ENCODE peak calls at places on chromosome 6, in six cellular contexts. B is HepG2, F is GM12878, K is GM12891, J is H1, Y is K562. D is an unnamed sample.

GRCh38 chr6:134624781-134625180 is 306.9 kb upstream of the SGK1 start:
- DNase-seq in B (no peak), F (no peak), K (no peak), J (no peak), Y (no peak), D (no peak)

GRCh38 chr6:43088654-43089056 is 12.5 kb downstream of the PTK7 start:
- DNase-seq in B (no peak), F (no peak), K (no peak), J (no peak), Y (no peak), D (no peak)

GRCh38 chr6:25971187-25971811 is 8.7 kb downstream of the TRIM38 start:
- DNase-seq in B (peak), F (no peak), K (no peak), J (no peak), Y (peak), D (no peak)

GRCh38 chr6:3208096-3208774 is 19.2 kb downstream of the TUBB2B start:
- DNase-seq in B (no peak), F (no peak), K (no peak), J (no peak), Y (peak), D (no peak)

GRCh38 chr6:4727671-4728435 is 48.4 kb upstream of the CDYL start:
- DNase-seq in B (peak), F (no peak), K (no peak), J (no peak), Y (peak), D (no peak)

GRCh38 chr6:163310973-163311383 is 103.5 kb upstream of the QKI start:
- DNase-seq in B (no peak), F (no peak), K (no peak), J (no peak), Y (no peak), D (no peak)

GRCh38 chr6:22001336-22002027 is 295.4 kb downstream of the PRL start:
- DNase-seq in B (no peak), F (no peak), K (no peak), J (no peak), Y (no peak), D (no peak)

GRCh38 chr6:26249959-26250805 is 114.8 kb upstream of the BTN3A2 start:
- DNase-seq in B (peak), F (peak), K (no peak), J (no peak), Y (peak), D (no peak)

GRCh38 chr6:69866351-69867074 is at the start of gene COL19A1:
- DNase-seq in B (no peak), F (peak), K (no peak), J (no peak), Y (peak), D (peak)

GRCh38 chr6:30557683-30557981 is 537 bp downstream of the PRR3 start:
- DNase-seq in B (no peak), F (no peak), K (no peak), J (no peak), Y (peak), D (peak)

GRCh38 chr6:10855233-10855632 is 16.9 kb upstream of the MAK start:
- DNase-seq in B (no peak), F (no peak), K (no peak), J (peak), Y (peak), D (no peak)
- TF ChIP-seq POLR2AphosphoS5 in B (no peak), F (no peak), K (no peak), J (no peak), Y (no peak), D (no peak)

GRCh38 chr6:34580707-34581560 is 24.8 kb upstream of the SPDEF start:
- DNase-seq in B (no peak), F (no peak), K (no peak), J (no peak), Y (no peak), D (no peak)
- TF ChIP-seq TAF1 in B (no peak), F (no peak), K (no peak), J (no peak), Y (no peak), D (no peak)

DNA sequence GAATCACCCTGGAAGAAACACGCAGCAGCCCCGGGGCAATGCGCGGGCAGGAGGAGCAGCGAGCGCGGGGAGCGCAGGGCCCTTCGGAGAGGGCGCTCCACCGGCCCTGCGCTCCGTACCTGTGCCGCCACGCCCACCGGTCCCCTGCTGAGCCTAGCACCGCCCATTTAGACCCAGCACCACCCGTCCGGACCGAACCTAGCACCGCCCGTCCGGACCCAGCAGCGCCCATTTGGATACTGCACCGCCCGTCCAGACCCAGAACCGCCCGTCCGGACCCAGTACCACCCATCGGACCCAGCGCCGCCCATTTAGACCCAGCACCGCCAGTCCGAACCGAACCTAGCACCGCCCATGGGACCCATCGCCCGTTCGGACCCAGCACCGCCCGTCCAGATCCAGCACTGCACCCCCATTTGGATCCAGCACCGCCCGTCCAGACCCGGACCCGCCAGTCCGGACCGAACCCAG is 917 bp upstream of the AFDN start:
- DNase-seq in B (peak), F (no peak), K (no peak), J (peak), Y (peak), D (no peak)
- TF ChIP-seq POLR2A in B (no peak), F (no peak), K (no peak), J (no peak), Y (no peak), D (no peak)

GRCh38 chr6:154509421-154510143 is 903 bp downstream of the CNKSR3 start:
- DNase-seq in B (peak), F (no peak), K (peak), J (no peak), Y (peak), D (peak)

GRCh38 chr6:154507209-154507898 is 3.1 kb downstream of the CNKSR3 start:
- DNase-seq in B (peak), F (no peak), K (no peak), J (no peak), Y (no peak), D (no peak)

GRCh38 chr6:154506108-154506507 is 4.4 kb downstream of the CNKSR3 start:
- DNase-seq in B (no peak), F (no peak), K (no peak), J (no peak), Y (no peak), D (no peak)

GRCh38 chr6:154510144-154510905 is at the start of gene CNKSR3:
- DNase-seq in B (peak), F (no peak), K (peak), J (peak), Y (peak), D (peak)

DNA sequence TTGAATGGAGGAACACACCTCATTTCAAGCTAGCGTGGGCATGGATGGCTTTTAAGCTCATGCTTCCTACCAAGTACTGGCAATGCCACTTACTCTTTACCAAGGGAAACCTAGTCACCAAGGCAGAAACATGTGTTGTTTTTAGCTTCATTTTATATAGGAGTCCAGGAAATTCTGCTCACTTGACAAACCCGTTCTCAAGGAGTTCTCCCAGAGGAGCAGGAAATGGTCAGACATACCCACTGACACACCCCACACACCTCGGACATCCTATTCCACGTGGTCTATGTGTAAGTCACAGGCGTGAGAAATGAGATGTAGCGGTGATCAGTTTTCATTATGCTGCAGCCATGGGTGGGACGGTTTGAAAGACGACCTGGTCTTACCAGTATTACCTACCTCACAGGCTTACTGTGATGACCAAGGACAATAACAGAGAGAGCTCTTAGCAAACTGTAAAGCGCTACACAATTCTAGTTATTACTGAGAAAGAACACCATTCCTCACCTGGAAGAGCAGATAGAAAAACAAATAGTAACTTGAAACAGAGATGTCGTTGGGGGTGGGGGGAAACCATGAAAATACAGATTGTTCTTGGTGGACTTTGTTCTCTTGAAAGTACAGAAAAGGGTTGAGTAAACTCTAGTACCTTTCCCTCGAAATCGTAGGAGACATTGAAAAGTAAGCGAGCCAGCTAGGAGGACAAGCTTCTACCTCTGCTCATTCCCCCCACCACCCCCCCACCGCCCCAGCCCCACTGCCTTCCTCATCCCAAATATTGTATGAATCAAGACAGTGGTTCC is 1.7 kb downstream of the CNKSR3 start:
- DNase-seq in B (peak), F (no peak), K (no peak), J (no peak), Y (peak), D (no peak)
- TF ChIP-seq POLR2AphosphoS5 in B (peak), F (no peak), K (no peak), J (no peak), Y (peak), D (no peak)

DNA sequence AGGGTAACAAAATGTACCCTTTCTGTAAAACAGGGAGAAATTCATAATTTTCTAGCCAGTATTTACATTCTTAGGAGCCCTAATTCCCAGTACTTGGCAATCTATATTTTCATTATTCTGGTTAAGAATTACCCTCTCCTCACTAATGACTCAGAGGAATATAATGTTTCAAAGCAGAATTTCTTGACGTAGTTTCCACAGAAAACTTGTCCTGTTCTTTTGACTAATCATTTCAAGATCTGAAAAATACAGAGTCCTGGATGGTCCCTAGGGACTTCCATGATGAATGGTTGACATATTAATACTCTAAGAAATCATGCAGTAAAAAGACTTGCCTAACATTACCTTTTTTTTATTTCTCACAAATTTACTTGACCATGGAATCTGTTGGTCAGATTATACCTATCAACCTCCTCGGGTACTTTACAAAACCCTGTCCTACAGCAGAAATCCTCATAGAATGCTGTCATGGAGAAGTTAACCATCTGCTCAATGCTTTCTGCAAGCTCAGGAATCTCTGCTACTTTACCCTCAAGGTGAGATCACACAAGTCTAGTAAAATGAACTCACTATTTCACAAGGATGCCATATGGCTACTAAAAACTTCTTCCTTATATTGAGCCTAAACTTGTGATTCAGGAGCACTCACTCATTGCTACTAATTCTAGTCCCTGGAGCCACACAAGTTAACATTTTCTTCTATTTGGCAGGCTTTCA is 202.1 kb upstream of the CNR1 start:
- DNase-seq in B (no peak), F (no peak), K (no peak), J (no peak), Y (no peak), D (no peak)
- TF ChIP-seq TAF1 in B (no peak), F (no peak), K (no peak), J (no peak), Y (no peak), D (no peak)

GRCh38 chr6:10694302-10695085 is at the start of the genes C6orf52 and PAK1IP1:
- DNase-seq in B (peak), F (peak), K (peak), J (peak), Y (peak), D (peak)
- TF ChIP-seq POLR2A in B (peak), F (peak), K (peak), J (peak), Y (peak), D (peak)

DNA sequence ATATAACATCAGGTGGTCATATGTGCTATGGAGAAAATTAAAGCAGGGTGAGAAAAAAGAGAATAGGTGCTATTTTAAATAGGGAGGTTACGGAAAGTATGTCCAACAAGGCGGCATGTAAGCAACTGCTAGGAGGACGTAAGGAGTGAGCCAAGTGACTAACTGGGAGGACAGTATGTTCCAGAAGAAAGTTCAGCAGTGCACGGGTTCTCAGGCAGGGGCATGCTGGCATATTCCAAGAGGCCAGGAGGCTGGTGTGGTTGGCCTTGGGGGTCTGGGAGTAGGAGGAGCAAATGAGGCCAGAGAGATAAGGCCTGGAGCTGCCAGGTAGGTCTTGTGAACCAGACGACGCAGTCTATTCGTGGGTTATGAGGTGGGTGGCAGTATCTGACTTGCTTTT is 112.4 kb downstream of the ARMC2 start:
- DNase-seq in B (no peak), F (no peak), K (no peak), J (no peak), Y (no peak), D (no peak)
- TF ChIP-seq POLR2AphosphoS5 in B (no peak), F (no peak), K (no peak), J (no peak), Y (no peak), D (no peak)

GRCh38 chr6:5967594-5967993 is 39.1 kb downstream of the NRN1 start:
- DNase-seq in B (no peak), F (no peak), K (no peak), J (no peak), Y (no peak), D (no peak)
- TF ChIP-seq TAF1 in B (no peak), F (no peak), K (no peak), J (no peak), Y (no peak), D (no peak)

D was measured in GM12892.